ENCODE peak calls at places on chromosomes 6 and 20, in five cellular contexts. R, I, A, M and B are unnamed samples.

GRCh38 chr6:34305982-34306702 is 57.3 kb upstream of the SMIM29 start:
- DNase-seq in M (no peak), R (no peak), A (no peak), I (peak), B (no peak)

GRCh38 chr6:88662163-88662580 is 301.2 kb downstream of the RNGTT start:
- DNase-seq in A (no peak), R (no peak), M (no peak), I (no peak), B (no peak)

GRCh38 chr6:2224847-2225382 is 20.5 kb downstream of the GMDS start:
- DNase-seq in R (no peak), I (no peak), A (no peak), M (no peak), B (no peak)

GRCh38 chr6:70310063-70310694 is 7.3 kb upstream of the COL9A1 start:
- DNase-seq in R (no peak), M (no peak), I (peak), A (peak), B (no peak)

GRCh38 chr20:35902545-35902941 is 51.8 kb downstream of the SCAND1 start:
- DNase-seq in I (no peak), A (peak), M (no peak), R (no peak), B (no peak)

GRCh38 chr6:39289490-39289889 is 24.7 kb downstream of the KCNK17 start:
- DNase-seq in I (no peak), R (no peak), M (no peak), A (no peak), B (no peak)

GRCh38 chr6:5968817-5969726 is 37.7 kb downstream of the NRN1 start:
- DNase-seq in M (peak), A (peak), I (no peak), R (no peak), B (no peak)

GRCh38 chr20:55880361-55880760 is 125.0 kb downstream of the CBLN4 start:
- DNase-seq in R (no peak), M (no peak), I (no peak), A (no peak), B (no peak)

GRCh38 chr6:36610576-36611336 is 16.6 kb downstream of the SRSF3 start:
- DNase-seq in R (no peak), M (no peak), A (peak), I (no peak), B (no peak)

GRCh38 chr6:161694995-161695394 is 421.1 kb upstream of the AGPAT4 start:
- DNase-seq in M (no peak), R (no peak), I (no peak), A (peak), B (no peak)

GRCh38 chr20:41290804-41291389 is 26.6 kb downstream of the ZHX3 start:
- DNase-seq in R (no peak), A (no peak), M (no peak), I (no peak), B (no peak)

GRCh38 chr20:33273117-33273851 is 9.7 kb upstream of the BPIFB1 start:
- DNase-seq in I (no peak), M (no peak), A (no peak), R (no peak), B (no peak)

GRCh38 chr20:52104546-52105044 is 87.0 kb downstream of the ZFP64 start:
- DNase-seq in A (peak), M (no peak), I (peak), R (no peak), B (no peak)

GRCh38 chr20:52987295-52987694 is 15.1 kb downstream of the TSHZ2 start:
- DNase-seq in M (no peak), R (no peak), I (no peak), A (no peak), B (no peak)

GRCh38 chr6:21595265-21595950 is 1.9 kb downstream of the SOX4 start:
- DNase-seq in M (no peak), A (peak), R (no peak), I (no peak), B (peak)

GRCh38 chr6:79034865-79035264 is 43.2 kb downstream of the PHIP start:
- DNase-seq in I (peak), A (peak), R (no peak), M (no peak), B (no peak)

GRCh38 chr20:47019106-47019824 is 124.6 kb downstream of the EYA2 start:
- DNase-seq in R (no peak), A (no peak), I (peak), M (no peak), B (no peak)

GRCh38 chr6:156741287-156742073 is 35.7 kb upstream of the ARID1B start:
- DNase-seq in M (no peak), A (no peak), R (no peak), I (no peak), B (no peak)

GRCh38 chr6:95578106-95578410 is 723 bp downstream of the MANEA start:
- DNase-seq in R (no peak), A (peak), M (no peak), I (peak), B (no peak)

GRCh38 chr20:48054051-48054450 is 268.8 kb upstream of the SULF2 start:
- DNase-seq in M (no peak), A (no peak), I (no peak), R (no peak), B (no peak)

GRCh38 chr6:111987295-111987694 is 66.6 kb upstream of the CCN6 start:
- DNase-seq in M (no peak), R (no peak), I (peak), A (peak), B (no peak)

GRCh38 chr20:5261763-5262162 is 55.0 kb downstream of the PROKR2 start:
- DNase-seq in I (no peak), A (no peak), M (no peak), R (no peak), B (no peak)

GRCh38 chr20:11170565-11170964 is 496.8 kb upstream of the JAG1 start:
- DNase-seq in M (no peak), I (peak), A (no peak), R (no peak), B (no peak)

GRCh38 chr6:105364243-105364642 is 38.6 kb downstream of the PREP start:
- DNase-seq in M (no peak), A (peak), R (no peak), I (no peak), B (no peak)

GRCh38 chr20:47493954-47494293 is 7.8 kb upstream of the NCOA3 start:
- DNase-seq in M (no peak), I (no peak), A (peak), R (no peak), B (no peak)

GRCh38 chr6:2450546-2450945 is 205.1 kb upstream of the GMDS start:
- DNase-seq in A (peak), R (no peak), I (no peak), M (peak), B (no peak)

GRCh38 chr20:52747736-52748135 is 224.4 kb upstream of the TSHZ2 start:
- DNase-seq in I (no peak), A (peak), M (no peak), R (no peak), B (no peak)

GRCh38 chr6:69398729-69399128 is 398.1 kb downstream of the LMBRD1 start:
- DNase-seq in I (no peak), A (no peak), M (peak), R (no peak), B (no peak)

GRCh38 chr6:40436685-40437604 is 150.2 kb downstream of the LRFN2 start:
- DNase-seq in A (peak), M (no peak), I (no peak), R (no peak), B (no peak)

GRCh38 chr20:43840382-43841070 is 74.1 kb upstream of the TOX2 start:
- DNase-seq in R (peak), M (no peak), I (peak), A (no peak), B (no peak)
- TF ChIP-seq CTCF in R (peak), M (peak), I (peak), A (peak), B (no peak)

GRCh38 chr6:135673671-135674309 is 176.2 kb upstream of the AHI1 start:
- DNase-seq in R (no peak), A (no peak), M (no peak), I (peak), B (no peak)

GRCh38 chr6:135675026-135675425 is 176.5 kb upstream of the PDE7B start:
- DNase-seq in I (peak), M (no peak), R (no peak), A (no peak), B (no peak)

GRCh38 chr6:135672256-135672655 is 174.7 kb upstream of the AHI1 start:
- DNase-seq in I (no peak), M (no peak), R (no peak), A (no peak), B (no peak)

GRCh38 chr6:135680964-135681913 is 170.3 kb upstream of the PDE7B start:
- DNase-seq in R (no peak), I (no peak), A (peak), M (no peak), B (no peak)

GRCh38 chr6:135675862-135676261 is 175.6 kb upstream of the PDE7B start:
- DNase-seq in A (peak), M (no peak), R (peak), I (peak), B (no peak)
- TF ChIP-seq CTCF in A (no peak), M (no peak), R (peak), I (peak), B (no peak)

GRCh38 chr20:57547250-57547649 is 13.7 kb upstream of the PCK1 start:
- DNase-seq in R (peak), M (no peak), I (peak), A (peak), B (no peak)

GRCh38 chr20:57544838-57545564 is 15.9 kb upstream of the PCK1 start:
- DNase-seq in I (no peak), M (no peak), R (no peak), A (no peak), B (no peak)

GRCh38 chr20:57543754-57544153 is 17.2 kb upstream of the PCK1 start:
- DNase-seq in R (no peak), I (no peak), M (no peak), A (no peak), B (no peak)

GRCh38 chr20:57548177-57549058 is 12.5 kb upstream of the PCK1 start:
- DNase-seq in A (no peak), I (no peak), R (no peak), M (no peak), B (no peak)

DNA sequence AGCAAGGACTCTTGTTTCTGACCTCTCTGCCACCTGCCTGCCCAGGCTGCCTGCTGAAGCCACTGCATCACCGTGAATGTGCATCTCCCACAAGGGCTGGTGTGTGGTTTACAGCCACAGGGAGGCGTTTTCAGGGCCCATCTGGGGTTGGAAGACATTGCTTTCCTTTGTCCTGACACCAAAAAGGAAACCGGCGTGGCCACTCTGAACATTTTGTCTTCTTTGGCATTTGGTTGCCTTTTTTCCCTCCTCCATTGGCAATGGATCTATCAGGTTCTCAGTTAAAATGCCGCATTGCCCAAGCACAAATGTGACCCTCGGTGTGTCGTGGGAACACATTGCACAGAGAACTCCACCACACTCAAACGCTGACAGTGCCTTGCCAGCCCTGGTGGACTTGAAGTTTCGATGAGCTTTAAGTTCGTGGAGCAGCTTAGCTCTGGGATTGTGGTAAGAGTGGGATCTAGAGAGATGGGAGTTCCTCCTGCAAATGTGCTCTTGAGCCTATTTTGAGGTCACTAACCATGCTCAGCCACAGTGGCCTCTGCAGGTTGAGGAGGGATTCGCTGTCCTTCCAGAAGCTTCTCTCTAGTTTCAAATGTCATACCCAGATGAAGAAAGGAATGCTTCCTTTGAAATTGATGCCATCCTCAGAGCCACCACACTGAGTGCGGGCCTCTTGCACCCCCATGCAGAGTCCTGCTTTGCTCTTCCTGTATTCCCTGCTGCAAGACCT is 14.8 kb upstream of the PCK1 start:
- DNase-seq in R (no peak), A (no peak), I (no peak), M (no peak), B (no peak)
- TF ChIP-seq CTCF in R (no peak), A (no peak), I (no peak), M (no peak), B (no peak)

DNA sequence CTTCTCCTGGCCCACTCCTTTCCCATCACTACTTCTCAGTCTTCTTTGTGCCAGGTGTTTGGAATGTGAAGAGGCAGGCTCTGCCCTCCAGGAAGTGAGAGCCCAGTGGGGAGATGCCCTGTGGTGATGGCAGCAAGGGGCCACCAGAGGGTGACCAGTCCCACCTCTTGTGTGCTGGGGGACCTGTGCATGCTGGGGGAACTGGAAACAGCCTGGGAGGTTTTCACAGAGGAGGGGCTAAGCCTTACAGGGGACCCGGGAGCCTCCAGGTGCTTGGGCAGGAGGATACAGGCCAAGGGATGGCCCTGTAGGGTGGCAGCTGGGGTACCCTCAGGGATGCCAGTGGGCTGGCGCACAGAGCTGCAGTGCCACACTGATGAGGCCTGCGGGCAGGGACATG is 72.3 kb downstream of the RAMACL start:
- DNase-seq in A (no peak), R (no peak), I (peak), M (no peak), B (no peak)
- TF ChIP-seq CTCF in A (no peak), R (no peak), I (peak), M (no peak), B (no peak)

GRCh38 chr6:125191916-125192609 is 38.5 kb downstream of the TPD52L1 start:
- DNase-seq in M (peak), A (peak), I (peak), R (peak), B (peak)
- TF ChIP-seq CTCF in M (peak), A (peak), I (peak), R (peak), B (no peak)

GRCh38 chr6:75409286-75409685 is 84.3 kb downstream of the FILIP1 start:
- DNase-seq in I (peak), A (no peak), R (no peak), M (no peak), B (no peak)

GRCh38 chr6:75397806-75398465 is 95.7 kb downstream of the FILIP1 start:
- DNase-seq in R (no peak), M (no peak), A (no peak), I (peak), B (no peak)

GRCh38 chr6:75402296-75402695 is 91.3 kb downstream of the FILIP1 start:
- DNase-seq in I (peak), A (peak), M (peak), R (no peak), B (no peak)

GRCh38 chr6:75403563-75403962 is 90.0 kb downstream of the FILIP1 start:
- DNase-seq in R (no peak), I (no peak), M (no peak), A (no peak), B (no peak)
- TF ChIP-seq CTCF in R (no peak), I (no peak), M (no peak), A (no peak), B (no peak)

GRCh38 chr6:134848076-134848475 is 101.8 kb downstream of the ALDH8A1 start:
- DNase-seq in R (no peak), A (no peak), M (no peak), I (no peak), B (no peak)

GRCh38 chr6:134851548-134851947 is 98.4 kb downstream of the ALDH8A1 start:
- DNase-seq in M (no peak), I (no peak), A (no peak), R (no peak), B (no peak)

GRCh38 chr6:134849920-134850447 is 99.9 kb downstream of the ALDH8A1 start:
- DNase-seq in R (no peak), A (no peak), M (no peak), I (no peak), B (no peak)

GRCh38 chr6:134850906-134851305 is 99.0 kb downstream of the ALDH8A1 start:
- DNase-seq in R (no peak), M (no peak), A (no peak), I (no peak), B (no peak)

DNA sequence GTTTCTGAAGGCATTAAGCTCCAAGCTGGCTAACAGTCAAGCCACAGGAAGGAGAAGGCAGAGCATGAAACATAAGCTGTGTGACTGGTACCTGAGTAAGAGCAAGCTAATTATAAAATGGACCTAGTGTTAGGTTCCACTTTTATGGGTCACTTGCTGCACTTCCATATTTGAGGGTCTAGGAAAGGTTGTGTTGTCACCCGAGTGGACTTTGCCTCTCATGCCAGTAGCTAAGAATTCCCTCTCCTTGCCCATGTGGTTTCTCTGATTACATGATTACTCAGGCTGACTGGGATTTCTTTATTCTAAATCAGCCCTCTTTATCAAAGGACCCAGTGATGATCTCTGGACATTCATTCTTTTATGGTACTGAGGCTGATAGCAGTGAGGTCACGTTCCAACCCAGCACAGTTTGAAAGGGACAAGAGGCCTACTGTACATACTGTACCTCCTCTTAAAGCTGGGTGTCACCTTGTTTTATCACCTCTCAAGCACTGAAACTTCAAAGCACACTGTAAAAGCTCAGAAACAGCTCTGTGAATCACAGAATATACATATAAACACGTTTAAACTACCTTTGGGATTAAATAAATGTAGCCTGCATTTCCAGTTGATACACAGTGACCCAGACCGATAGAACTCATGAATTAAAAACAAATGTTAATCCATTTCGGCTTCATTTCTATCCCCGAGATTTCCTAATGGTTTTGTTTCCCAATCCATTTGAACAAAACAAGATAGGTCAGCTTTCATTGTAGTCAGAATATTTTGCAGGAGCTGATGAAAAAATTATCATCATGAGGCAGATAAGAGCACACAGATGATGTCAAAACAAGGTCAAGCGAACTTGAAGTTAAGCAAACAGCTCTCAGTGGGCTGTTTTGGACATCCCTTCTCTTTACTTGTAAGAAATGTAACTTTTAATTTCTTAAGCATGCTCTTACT is 96.5 kb downstream of the ALDH8A1 start:
- DNase-seq in I (peak), A (peak), R (no peak), M (no peak), B (no peak)
- TF ChIP-seq CTCF in I (no peak), A (no peak), R (no peak), M (no peak), B (no peak)